ENCODE peak calls at places on chromosome 11, in ten cellular contexts. M is SJCRH30; S is tibial nerve; L is CD4-positive, alpha-beta T cell; K is spleen; O is transverse colon; X is H9; B is HCT116; Z is left lung; F is cardiac muscle cell. H is an unnamed sample.

GRCh38 chr11:45087301-45087700 is 59.1 kb upstream of the PRDM11 start:
- DNase-seq in M (no peak), S (no peak), L (no peak), K (no peak), O (no peak), X (no peak), B (no peak), Z (no peak), F (no peak), H (no peak)

GRCh38 chr11:14054708-14055107 is 92.2 kb downstream of the SPON1 start:
- DNase-seq in M (no peak), S (no peak), L (no peak), K (no peak), O (no peak), X (no peak), B (no peak), Z (peak; percentile 64), F (no peak), H (no peak)

GRCh38 chr11:80519591-80520258 is 1078.9 kb upstream of the TENM4 start:
- DNase-seq in M (no peak), S (no peak), L (no peak), K (no peak), O (no peak), X (no peak), B (no peak), Z (no peak), F (no peak), H (no peak)

GRCh38 chr11:78920329-78920728 is 345.7 kb upstream of the NARS2 start:
- DNase-seq in M (no peak), S (no peak), L (no peak), K (no peak), O (no peak), X (no peak), B (no peak), Z (no peak), F (no peak), H (no peak)

GRCh38 chr11:83819936-83820549 is 533.9 kb upstream of the CCDC90B start:
- DNase-seq in M (peak; percentile 18), S (no peak), L (no peak), K (no peak), O (no peak), X (no peak), B (peak; percentile 35), Z (no peak), F (peak; percentile 39), H (no peak)

GRCh38 chr11:123473941-123474668 is 44.0 kb downstream of the GRAMD1B start:
- DNase-seq in M (no peak), S (no peak), L (no peak), K (no peak), O (no peak), X (no peak), B (no peak), Z (no peak), F (no peak), H (no peak)

GRCh38 chr11:69209936-69210659 is 54.4 kb downstream of the SMIM38 start:
- DNase-seq in M (no peak), S (no peak), L (no peak), K (peak; percentile 54), O (no peak), X (no peak), B (no peak), Z (no peak), F (no peak), H (no peak)

GRCh38 chr11:61762798-61763197 is 10.4 kb downstream of the MYRF start:
- DNase-seq in M (no peak), S (no peak), L (no peak), K (no peak), O (no peak), X (no peak), B (no peak), Z (no peak), F (peak; percentile 47), H (no peak)

GRCh38 chr11:115304774-115305472 is 199.3 kb downstream of the CADM1 start:
- DNase-seq in M (no peak), S (no peak), L (no peak), K (no peak), O (no peak), X (no peak), B (no peak), Z (no peak), F (no peak), H (no peak)

GRCh38 chr11:73290536-73290935 is 17.5 kb upstream of the ARHGEF17 start:
- DNase-seq in M (no peak), S (no peak), L (no peak), K (peak; percentile 66), O (no peak), X (no peak), B (no peak), Z (no peak), F (no peak), H (no peak)

GRCh38 chr11:120331301-120331966 is 4.8 kb upstream of the ARHGEF12 start:
- DNase-seq in M (peak; percentile 49), S (no peak), L (no peak), K (no peak), O (no peak), X (no peak), B (no peak), Z (no peak), F (no peak), H (no peak)

GRCh38 chr11:63838682-63839507 is at the start of gene MARK2:
- DNase-seq in M (peak; percentile 98), S (peak; percentile 98), L (peak; percentile 100), K (peak; percentile 99), O (peak; percentile 99), X (peak; percentile 98), B (peak; percentile 97), Z (peak; percentile 97), F (peak; percentile 99), H (peak; percentile 100)

GRCh38 chr11:120563698-120564572 is 52.4 kb downstream of the GRIK4 start:
- DNase-seq in M (no peak), S (no peak), L (no peak), K (peak; percentile 67), O (no peak), X (peak; percentile 60), B (no peak), Z (no peak), F (peak; percentile 42), H (no peak)

GRCh38 chr11:106012744-106013143 is 9.3 kb downstream of the MSANTD4 start:
- DNase-seq in M (peak; percentile 13), S (no peak), L (no peak), K (no peak), O (no peak), X (no peak), B (no peak), Z (no peak), F (no peak), H (no peak)

GRCh38 chr11:6258571-6258998 is 1.1 kb upstream of the CCKBR start:
- DNase-seq in M (no peak), S (no peak), L (no peak), K (no peak), O (no peak), X (peak; percentile 39), B (no peak), Z (no peak), F (peak; percentile 60), H (no peak)

GRCh38 chr11:107017433-107018227 is 646 bp downstream of the GUCY1A2 start:
- DNase-seq in M (peak; percentile 53), S (peak; percentile 13), L (no peak), K (peak; percentile 78), O (no peak), X (peak; percentile 79), B (no peak), Z (peak; percentile 36), F (peak; percentile 73), H (no peak)

GRCh38 chr11:64778223-64778472 is 194 bp downstream of the SF1 start:
- DNase-seq in M (no peak), S (no peak), L (no peak), K (no peak), O (no peak), X (no peak), B (no peak), Z (no peak), F (no peak), H (no peak)

GRCh38 chr11:78961186-78961782 is 386.6 kb upstream of the NARS2 start:
- DNase-seq in M (no peak), S (no peak), L (no peak), K (no peak), O (peak; percentile 31), X (peak; percentile 87), B (peak; percentile 15), Z (no peak), F (no peak), H (no peak)

GRCh38 chr11:27495710-27496300 is 10.8 kb downstream of the LIN7C start:
- DNase-seq in M (no peak), S (no peak), L (no peak), K (no peak), O (no peak), X (no peak), B (no peak), Z (no peak), F (no peak), H (no peak)

DNA sequence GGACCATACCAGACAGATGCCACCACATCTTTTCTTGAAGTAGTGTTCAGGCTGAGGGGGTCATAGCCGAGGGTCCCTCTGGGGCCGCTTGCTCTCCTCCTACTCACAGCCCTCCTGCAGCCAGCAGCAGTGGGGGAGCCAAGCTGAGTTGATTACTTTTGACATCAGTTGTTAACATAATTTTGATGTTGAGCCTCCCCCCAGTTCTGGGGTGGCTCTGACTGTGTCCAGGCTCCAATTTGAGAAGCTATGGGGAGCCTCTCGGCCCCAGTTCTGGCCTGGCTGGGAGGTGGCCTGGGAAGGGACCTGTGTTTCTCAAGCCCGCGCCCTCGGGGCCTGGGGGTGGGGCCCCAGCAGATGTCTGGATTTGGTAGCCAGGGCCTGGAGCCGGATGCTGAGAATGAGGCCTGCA is 48.0 kb downstream of the KCNQ1OT1 start:
- DNase-seq in M (no peak), S (no peak), L (no peak), K (peak; percentile 35), O (no peak), X (no peak), B (no peak), Z (no peak), F (no peak), H (no peak)
- H3K9me3 ChIP-seq in M (peaks cover 43% of the 10 kb centered on the region), S (peaks cover 35% of the 10 kb centered on the region), L (peaks cover 33% of the 10 kb centered on the region), K (peaks cover 58% of the 10 kb centered on the region), O (peaks cover 38% of the 10 kb centered on the region), X (peaks cover 50% of the 10 kb centered on the region), B (peaks cover 10% of the 10 kb centered on the region), Z (no peaks in the 10 kb centered on the region), F (no peaks in the 10 kb centered on the region), H (peaks cover 3% of the 10 kb centered on the region)

GRCh38 chr11:75566763-75567279 is 4.8 kb downstream of the SERPINH1 start:
- DNase-seq in M (no peak), S (no peak), L (no peak), K (no peak), O (no peak), X (no peak), B (no peak), Z (no peak), F (no peak), H (no peak)
- H3K9me3 ChIP-seq in M (no peaks in the 10 kb centered on the region), S (no peaks in the 10 kb centered on the region), L (no peaks in the 10 kb centered on the region), K (no peaks in the 10 kb centered on the region), O (no peaks in the 10 kb centered on the region), X (no peaks in the 10 kb centered on the region), B (no peaks in the 10 kb centered on the region), Z (no peaks in the 10 kb centered on the region), F (no peaks in the 10 kb centered on the region), H (no peaks in the 10 kb centered on the region)

GRCh38 chr11:48210052-48210451 is 6.6 kb upstream of the OR4B1 start:
- DNase-seq in M (no peak), S (no peak), L (no peak), K (no peak), O (no peak), X (peak; percentile 29), B (no peak), Z (no peak), F (no peak), H (no peak)
- H3K9me3 ChIP-seq in M (no peaks in the 10 kb centered on the region), S (no peaks in the 10 kb centered on the region), L (no peaks in the 10 kb centered on the region), K (no peaks in the 10 kb centered on the region), O (no peaks in the 10 kb centered on the region), X (peaks cover 72% of the 10 kb centered on the region), B (no peaks in the 10 kb centered on the region), Z (no peaks in the 10 kb centered on the region), F (no peaks in the 10 kb centered on the region), H (peaks cover 2% of the 10 kb centered on the region)

GRCh38 chr11:92024788-92025187 is 199.8 kb upstream of the FAT3 start:
- DNase-seq in M (no peak), S (no peak), L (no peak), K (no peak), O (no peak), X (no peak), B (no peak), Z (no peak), F (no peak), H (no peak)
- H3K9me3 ChIP-seq in M (no peaks in the 10 kb centered on the region), S (no peaks in the 10 kb centered on the region), L (peaks cover 4% of the 10 kb centered on the region), K (no peaks in the 10 kb centered on the region), O (no peaks in the 10 kb centered on the region), X (no peaks in the 10 kb centered on the region), B (no peaks in the 10 kb centered on the region), Z (no peaks in the 10 kb centered on the region), F (no peaks in the 10 kb centered on the region), H (no peaks in the 10 kb centered on the region)